ENCODE peak calls at places on chromosomes 13 and 19, in four cellular contexts. O is left ventricle myocardium inferior, P is NCI-H460, A is T-helper 1 cell. W is an unnamed sample.

GRCh38 chr13:39148513-39148961 is 110.3 kb downstream of the NHLRC3 start:
- DNase-seq in P (no peak), A (no peak), O (no peak), W (peak)

GRCh38 chr13:103102482-103102881 is 36.3 kb upstream of the SLC10A2 start:
- DNase-seq in O (no peak), A (no peak), P (no peak), W (no peak)

GRCh38 chr13:102323505-102323904 is 78.3 kb downstream of the FGF14 start:
- DNase-seq in A (no peak), P (no peak), O (no peak), W (no peak)

GRCh38 chr13:20673711-20674110 is 29.8 kb upstream of the IL17D start:
- DNase-seq in A (no peak), O (no peak), P (no peak), W (no peak)

GRCh38 chr13:42041017-42041683 is 7.3 kb upstream of the DGKH start:
- DNase-seq in P (no peak), A (no peak), O (peak), W (no peak)

GRCh38 chr19:54923276-54923675 is 17.3 kb downstream of the NCR1 start:
- DNase-seq in O (no peak), A (no peak), P (no peak), W (no peak)

GRCh38 chr13:99522288-99522687 is 21.0 kb downstream of the TM9SF2 start:
- DNase-seq in P (no peak), A (no peak), O (no peak), W (no peak)

GRCh38 chr19:9052894-9053293 is 34.0 kb upstream of the OR1M1 start:
- DNase-seq in O (no peak), P (no peak), A (no peak), W (no peak)

GRCh38 chr19:48907671-48908070 is 7.6 kb downstream of the NUCB1 start:
- DNase-seq in A (no peak), O (no peak), P (no peak), W (no peak)

GRCh38 chr13:91347996-91348905 is 764 bp downstream of the MIR17HG start:
- DNase-seq in O (peak), P (no peak), A (peak), W (no peak)

GRCh38 chr13:36395280-36395679 is 37.0 kb upstream of the CCNA1 start:
- DNase-seq in O (no peak), P (no peak), A (no peak), W (peak)

GRCh38 chr13:27573265-27573664 is 47.1 kb downstream of the LNX2 start:
- DNase-seq in A (no peak), O (no peak), P (no peak), W (no peak)

GRCh38 chr19:17703823-17704463 is 15.3 kb upstream of the MAP1S start:
- DNase-seq in A (peak), P (no peak), O (no peak), W (no peak)

GRCh38 chr19:32053366-32053765 is 292.0 kb upstream of the ZNF507 start:
- DNase-seq in O (no peak), A (no peak), P (no peak), W (no peak)

GRCh38 chr19:17406039-17406886 is 833 bp upstream of the BST2 start:
- DNase-seq in P (no peak), O (no peak), A (no peak), W (no peak)

GRCh38 chr19:55165952-55166529 is 372 bp downstream of the DNAAF3 start:
- DNase-seq in O (peak), A (no peak), P (peak), W (no peak)

GRCh38 chr19:55082023-55082851 is 6.6 kb downstream of the EPS8L1 start:
- DNase-seq in P (no peak), O (no peak), A (no peak), W (no peak)

GRCh38 chr13:74047925-74048324 is 86.3 kb downstream of the KLF12 start:
- DNase-seq in O (no peak), A (no peak), P (no peak), W (no peak)

GRCh38 chr19:12720851-12721655 is 2.7 kb downstream of the TNPO2 start:
- DNase-seq in P (no peak), A (no peak), O (no peak), W (no peak)

GRCh38 chr19:16645140-16645539 is 14.8 kb downstream of the SMIM7 start:
- DNase-seq in O (no peak), P (no peak), A (no peak), W (no peak)

GRCh38 chr13:104779311-104779710 is 1713.1 kb upstream of the SLC10A2 start:
- DNase-seq in A (no peak), O (no peak), P (no peak), W (no peak)

GRCh38 chr13:65236841-65237418 is 1993.2 kb downstream of the PCDH9 start:
- DNase-seq in A (no peak), O (no peak), P (no peak), W (no peak)

GRCh38 chr13:80214521-80214941 is 126.4 kb downstream of the SPRY2 start:
- DNase-seq in O (no peak), P (no peak), A (no peak), W (no peak)

GRCh38 chr19:6765738-6766356 is 1.4 kb downstream of the SH2D3A start:
- DNase-seq in A (no peak), P (no peak), O (no peak), W (no peak)